ENCODE peak calls at places on chromosomes 13 and 19, in five cellular contexts. One of them, this sample, is unnamed.

GRCh38 chr19:34351382-34351802 is 13.6 kb upstream of the GPI start:
- DNase-seq in PC-3: peak; percentile 4
- DNase-seq in mesendoderm: no peak
- DNase-seq in A549: no peak
- DNase-seq in mammary epithelial cell: no peak
- DNase-seq in this sample: no peak

GRCh38 chr19:5297272-5297669 is 43.3 kb downstream of the PTPRS start:
- DNase-seq in mammary epithelial cell: no peak
- DNase-seq in PC-3: no peak
- DNase-seq in mesendoderm: no peak
- DNase-seq in A549: no peak
- DNase-seq in this sample: peak; percentile 79

GRCh38 chr13:46622918-46623256 is 69.9 kb downstream of the LRCH1 start:
- DNase-seq in PC-3: peak; percentile 25
- DNase-seq in mammary epithelial cell: peak; percentile 53
- DNase-seq in A549: no peak
- DNase-seq in mesendoderm: no peak
- DNase-seq in this sample: no peak

GRCh38 chr19:3268326-3268725 is 43.9 kb downstream of the CELF5 start:
- DNase-seq in mesendoderm: no peak
- DNase-seq in PC-3: no peak
- DNase-seq in mammary epithelial cell: no peak
- DNase-seq in A549: no peak
- DNase-seq in this sample: peak; percentile 43

GRCh38 chr19:3575260-3575741 is 2.6 kb downstream of the HMG20B start:
- DNase-seq in mesendoderm: peak; percentile 80
- DNase-seq in PC-3: no peak
- DNase-seq in mammary epithelial cell: no peak
- DNase-seq in A549: no peak
- DNase-seq in this sample: peak; percentile 79

GRCh38 chr13:110531671-110532083 is 29.8 kb downstream of the RAB20 start:
- DNase-seq in mesendoderm: no peak
- DNase-seq in mammary epithelial cell: no peak
- DNase-seq in A549: no peak
- DNase-seq in PC-3: no peak
- DNase-seq in this sample: peak; percentile 10

GRCh38 chr19:3413796-3414327 is 47.5 kb downstream of the NFIC start:
- DNase-seq in A549: no peak
- DNase-seq in mesendoderm: no peak
- DNase-seq in PC-3: no peak
- DNase-seq in mammary epithelial cell: no peak
- DNase-seq in this sample: peak; percentile 49

GRCh38 chr13:21225841-21226581 is 49.6 kb downstream of the MRPL57 start:
- DNase-seq in A549: no peak
- DNase-seq in PC-3: no peak
- DNase-seq in mesendoderm: no peak
- DNase-seq in mammary epithelial cell: no peak
- DNase-seq in this sample: no peak

GRCh38 chr19:40718774-40719391 is 2.0 kb downstream of the ITPKC start:
- DNase-seq in mammary epithelial cell: peak; percentile 94
- DNase-seq in mesendoderm: peak; percentile 53
- DNase-seq in A549: peak; percentile 83
- DNase-seq in PC-3: peak; percentile 72
- DNase-seq in this sample: peak; percentile 92

GRCh38 chr19:3868770-3869456 is at the start of gene ZFR2:
- DNase-seq in mesendoderm: peak; percentile 82
- DNase-seq in mammary epithelial cell: no peak
- DNase-seq in PC-3: no peak
- DNase-seq in A549: no peak
- DNase-seq in this sample: peak; percentile 76

GRCh38 chr19:15401397-15401710 is 17.4 kb downstream of the AKAP8L start:
- DNase-seq in mammary epithelial cell: no peak
- DNase-seq in mesendoderm: no peak
- DNase-seq in A549: no peak
- DNase-seq in PC-3: no peak
- DNase-seq in this sample: peak; percentile 65

GRCh38 chr13:21717817-21718216 is 46.9 kb downstream of the FGF9 start:
- DNase-seq in mesendoderm: peak; percentile 90
- DNase-seq in A549: no peak
- DNase-seq in PC-3: peak; percentile 18
- DNase-seq in mammary epithelial cell: peak; percentile 53
- DNase-seq in this sample: no peak

GRCh38 chr19:5096536-5096935 is 127.6 kb downstream of the KDM4B start:
- DNase-seq in A549: no peak
- DNase-seq in PC-3: no peak
- DNase-seq in mesendoderm: no peak
- DNase-seq in mammary epithelial cell: no peak
- DNase-seq in this sample: no peak

GRCh38 chr19:38015771-38016170 is 108.8 kb downstream of the SIPA1L3 start:
- DNase-seq in mesendoderm: no peak
- DNase-seq in mammary epithelial cell: no peak
- DNase-seq in A549: no peak
- DNase-seq in PC-3: no peak
- DNase-seq in this sample: no peak

GRCh38 chr13:30377312-30377685 is 45.0 kb upstream of the UBE2L5 start:
- DNase-seq in A549: no peak
- DNase-seq in mammary epithelial cell: no peak
- DNase-seq in mesendoderm: no peak
- DNase-seq in PC-3: peak; percentile 6
- DNase-seq in this sample: no peak

GRCh38 chr19:45790942-45791341 is 1.7 kb downstream of the DMWD start:
- DNase-seq in A549: no peak
- DNase-seq in PC-3: no peak
- DNase-seq in mammary epithelial cell: no peak
- DNase-seq in mesendoderm: no peak
- DNase-seq in this sample: peak; percentile 46

GRCh38 chr19:45785781-45786532 is 3.7 kb upstream of the DMPK start:
- DNase-seq in mammary epithelial cell: no peak
- DNase-seq in PC-3: no peak
- DNase-seq in mesendoderm: no peak
- DNase-seq in A549: no peak
- DNase-seq in this sample: peak; percentile 62

GRCh38 chr13:101429733-101430132 is 13.4 kb upstream of the NALCN start:
- DNase-seq in PC-3: no peak
- DNase-seq in A549: no peak
- DNase-seq in mammary epithelial cell: peak; percentile 14
- DNase-seq in mesendoderm: peak; percentile 11
- DNase-seq in this sample: no peak

GRCh38 chr19:50357178-50358100 is 8.0 kb downstream of the NAPSA start:
- DNase-seq in PC-3: peak; percentile 82
- DNase-seq in mesendoderm: peak; percentile 58
- DNase-seq in A549: peak; percentile 68
- DNase-seq in mammary epithelial cell: peak; percentile 34
- DNase-seq in this sample: peak; percentile 77

GRCh38 chr13:50257646-50258045 is 242.4 kb downstream of the KCNRG start:
- DNase-seq in mesendoderm: no peak
- DNase-seq in PC-3: no peak
- DNase-seq in A549: no peak
- DNase-seq in mammary epithelial cell: no peak
- DNase-seq in this sample: no peak

GRCh38 chr13:44172411-44172810 is 201.2 kb upstream of the SERP2 start:
- DNase-seq in mammary epithelial cell: no peak
- DNase-seq in PC-3: peak; percentile 16
- DNase-seq in A549: no peak
- DNase-seq in mesendoderm: peak; percentile 31
- DNase-seq in this sample: no peak

GRCh38 chr13:23952796-23953195 is 55.5 kb upstream of the C1QTNF9B start:
- DNase-seq in mammary epithelial cell: no peak
- DNase-seq in mesendoderm: no peak
- DNase-seq in A549: no peak
- DNase-seq in PC-3: no peak
- DNase-seq in this sample: no peak

GRCh38 chr13:23955064-23955463 is 57.8 kb upstream of the C1QTNF9B start:
- DNase-seq in mammary epithelial cell: no peak
- DNase-seq in PC-3: no peak
- DNase-seq in mesendoderm: no peak
- DNase-seq in A549: no peak
- DNase-seq in this sample: no peak

GRCh38 chr13:23953860-23954512 is 56.7 kb upstream of the C1QTNF9B start:
- DNase-seq in mammary epithelial cell: no peak
- DNase-seq in mesendoderm: no peak
- DNase-seq in A549: no peak
- DNase-seq in PC-3: no peak
- DNase-seq in this sample: peak; percentile 68

GRCh38 chr13:23959231-23959862 is 62.0 kb upstream of the C1QTNF9B start:
- DNase-seq in mammary epithelial cell: peak; percentile 25
- DNase-seq in mesendoderm: no peak
- DNase-seq in A549: no peak
- DNase-seq in PC-3: peak; percentile 23
- DNase-seq in this sample: no peak

DNA sequence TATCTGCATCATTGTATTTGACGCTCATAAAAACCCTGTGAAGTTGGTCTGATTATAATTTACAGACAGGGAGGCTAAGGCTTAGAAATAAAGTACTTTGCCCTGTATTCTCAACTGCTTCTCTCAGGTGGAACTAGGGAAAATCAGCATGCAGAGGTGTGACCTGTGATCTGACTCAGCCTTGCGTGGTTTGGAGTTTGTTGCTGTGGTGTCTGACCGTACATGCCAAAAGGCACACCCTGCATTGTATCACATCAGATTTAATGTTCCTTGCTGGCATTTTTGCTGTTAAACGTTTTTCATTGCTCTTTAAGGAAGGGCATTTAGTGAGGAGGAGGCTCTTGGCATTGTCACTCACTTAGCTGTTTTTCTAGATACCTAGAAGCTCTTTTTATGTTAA is 58.8 kb upstream of the C1QTNF9B start:
- DNase-seq in mammary epithelial cell: peak; percentile 90
- DNase-seq in A549: no peak
- DNase-seq in mesendoderm: no peak
- DNase-seq in PC-3: peak; percentile 93
- DNase-seq in this sample: peak; percentile 62
- H3K4me2 ChIP-seq in mammary epithelial cell: peak overlapping the region; percentile 69
- H3K4me2 ChIP-seq in A549: no peak overlapping the region
- H3K4me2 ChIP-seq in mesendoderm: no peak overlapping the region
- H3K4me2 ChIP-seq in PC-3: peak overlapping the region; percentile 56
- H3K4me2 ChIP-seq in this sample: no peak overlapping the region

DNA sequence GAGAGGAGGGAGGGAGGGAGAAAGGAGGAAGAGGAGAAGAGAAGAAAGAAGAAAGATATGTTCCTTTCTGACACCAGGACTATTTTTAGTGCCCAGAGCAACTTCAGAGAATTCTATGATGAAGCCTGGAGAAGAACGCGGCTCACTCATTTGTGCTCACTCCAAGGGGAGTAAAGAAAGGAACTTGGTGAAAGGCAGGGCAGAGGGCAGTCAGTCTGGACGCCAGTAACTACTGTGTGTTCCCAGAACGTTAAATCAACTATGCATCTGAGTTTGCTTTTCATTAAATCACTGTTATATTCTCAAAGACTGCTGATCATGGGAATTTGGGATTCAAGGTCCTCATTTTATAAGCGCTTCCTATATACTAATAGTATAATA is 154.3 kb downstream of the DCT start:
- DNase-seq in mammary epithelial cell: no peak
- DNase-seq in mesendoderm: no peak
- DNase-seq in PC-3: no peak
- DNase-seq in A549: no peak
- DNase-seq in this sample: no peak
- H3K4me3 ChIP-seq in mammary epithelial cell: no peak overlapping the region
- H3K4me3 ChIP-seq in mesendoderm: no peak overlapping the region
- H3K4me3 ChIP-seq in PC-3: no peak overlapping the region
- H3K4me3 ChIP-seq in A549: no peak overlapping the region
- H3K4me3 ChIP-seq in this sample: no peak overlapping the region

DNA sequence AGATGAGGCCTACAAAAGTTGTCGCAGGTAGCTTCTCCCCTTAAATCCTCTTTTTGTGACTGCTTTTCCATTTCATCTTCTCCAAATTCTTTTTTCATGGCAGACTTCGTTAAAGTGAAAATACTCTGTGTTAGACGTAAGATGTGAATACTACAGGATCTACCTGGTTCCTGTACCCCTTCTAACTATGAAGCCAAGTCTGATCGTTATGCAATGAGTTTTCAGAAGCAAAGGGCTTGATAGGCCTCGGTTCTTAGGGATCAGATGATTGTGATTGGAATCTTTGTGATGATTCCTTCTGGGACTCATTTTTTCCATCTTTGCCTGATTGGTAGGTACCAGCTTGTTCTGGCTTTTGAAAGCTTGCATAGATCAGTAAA is 86.9 kb downstream of the PCCA start:
- DNase-seq in PC-3: no peak
- DNase-seq in mammary epithelial cell: no peak
- DNase-seq in mesendoderm: peak; percentile 13
- DNase-seq in A549: no peak
- DNase-seq in this sample: no peak
- H3K4me2 ChIP-seq in PC-3: no peak overlapping the region
- H3K4me2 ChIP-seq in mammary epithelial cell: no peak overlapping the region
- H3K4me2 ChIP-seq in mesendoderm: no peak overlapping the region
- H3K4me2 ChIP-seq in A549: no peak overlapping the region
- H3K4me2 ChIP-seq in this sample: no peak overlapping the region

DNA sequence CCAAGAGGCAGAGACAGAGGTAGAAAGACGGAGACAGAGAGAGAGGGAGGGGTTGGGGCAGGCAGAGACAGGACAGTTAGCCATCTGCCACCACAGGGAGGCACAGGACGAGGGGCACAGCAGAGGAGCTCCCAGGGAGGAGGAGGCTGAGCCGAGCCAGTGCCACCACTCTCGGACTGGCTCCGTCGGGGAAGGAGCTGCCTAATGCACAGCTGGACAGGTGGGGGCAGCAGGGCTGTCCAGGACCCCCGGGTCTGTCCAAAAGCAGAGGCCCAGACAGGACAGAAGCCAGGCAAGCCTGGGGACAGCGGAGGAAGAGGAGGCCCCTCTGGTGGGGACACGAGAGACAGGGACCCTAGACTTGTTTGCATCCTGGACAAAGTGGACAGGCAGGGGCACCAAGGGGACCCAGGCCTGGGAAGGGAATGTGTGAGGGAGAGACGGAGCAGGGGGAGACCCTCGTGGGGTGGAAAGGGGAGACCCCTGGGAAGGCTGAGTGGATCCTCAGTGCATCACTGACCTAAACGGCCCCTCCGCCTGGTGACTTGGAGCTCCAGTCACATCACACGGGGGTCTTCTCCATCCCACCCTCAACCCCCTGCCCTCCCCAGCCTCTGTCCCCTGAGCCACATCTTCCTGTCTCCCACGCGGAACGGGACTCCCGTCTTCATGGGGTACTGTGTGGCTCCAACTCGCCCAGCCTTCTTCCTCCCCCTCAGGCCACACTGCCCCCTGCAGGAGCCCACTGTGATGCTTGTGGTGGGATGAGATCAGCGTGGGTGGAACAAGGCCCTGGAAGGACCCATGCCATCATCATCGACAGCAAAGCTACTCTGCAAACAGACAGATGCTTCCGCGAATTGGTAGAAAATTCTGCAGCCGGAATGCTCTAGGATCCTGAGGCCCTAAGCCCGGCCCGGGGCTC is 889 bp downstream of the F10 start:
- DNase-seq in mesendoderm: peak; percentile 34
- DNase-seq in mammary epithelial cell: no peak
- DNase-seq in A549: no peak
- DNase-seq in PC-3: no peak
- DNase-seq in this sample: peak; percentile 59
- H3K4me3 ChIP-seq in mesendoderm: no peak overlapping the region
- H3K4me3 ChIP-seq in mammary epithelial cell: no peak overlapping the region
- H3K4me3 ChIP-seq in A549: no peak overlapping the region
- H3K4me3 ChIP-seq in PC-3: no peak overlapping the region
- H3K4me3 ChIP-seq in this sample: no peak overlapping the region